ENCODE peak calls at places on chromosomes 7 and 10, in eight cellular contexts. I, Q, V, K, E, H, C and L are unnamed samples.

GRCh38 chr7:148277042-148277660 is 313.4 kb upstream of the C7orf33 start:
- DNase-seq in K (no peak), C (no peak), V (no peak), E (no peak), H (no peak), Q (peak; percentile 50), I (no peak), L (no peak)

GRCh38 chr10:128178319-128178937 is 52.2 kb upstream of the MKI67 start:
- DNase-seq in C (no peak), Q (no peak), V (peak; percentile 16), K (peak; percentile 24), E (no peak), H (no peak), I (peak; percentile 59), L (peak; percentile 51)

GRCh38 chr7:31882187-31882586 is 188.0 kb downstream of the PDE1C start:
- DNase-seq in K (peak; percentile 43), C (no peak), Q (peak; percentile 74), I (no peak), H (no peak), E (peak; percentile 57), V (no peak), L (no peak)

GRCh38 chr7:35605760-35606159 is 89.2 kb downstream of the HERPUD2 start:
- DNase-seq in Q (no peak), I (no peak), C (no peak), E (no peak), V (no peak), K (no peak), H (no peak), L (no peak)

GRCh38 chr10:79361721-79362397 is 14.6 kb downstream of the PPIF start:
- DNase-seq in C (no peak), H (no peak), I (peak; percentile 0), E (no peak), V (no peak), Q (no peak), K (no peak), L (no peak)

GRCh38 chr10:70296406-70296899 is 12.6 kb upstream of the NPFFR1 start:
- DNase-seq in H (no peak), Q (peak; percentile 92), C (peak; percentile 71), I (no peak), E (peak; percentile 93), K (peak; percentile 86), V (no peak), L (peak; percentile 14)

GRCh38 chr7:84455788-84456187 is 261.2 kb upstream of the SEMA3A start:
- DNase-seq in C (no peak), V (no peak), K (no peak), E (no peak), H (no peak), Q (no peak), I (no peak), L (no peak)

GRCh38 chr7:151018421-151019129 is 5.7 kb downstream of the ATG9B start:
- DNase-seq in C (peak; percentile 43), K (no peak), E (no peak), I (no peak), H (peak; percentile 67), Q (no peak), V (no peak), L (no peak)

GRCh38 chr10:77085344-77085743 is 552.3 kb downstream of the KCNMA1 start:
- DNase-seq in H (no peak), K (no peak), E (no peak), V (no peak), C (no peak), Q (no peak), I (no peak), L (no peak)

GRCh38 chr10:43199088-43199683 is 60.9 kb downstream of the CSGALNACT2 start:
- DNase-seq in H (peak; percentile 7), E (no peak), V (no peak), Q (peak; percentile 8), C (peak; percentile 18), I (no peak), K (no peak), L (no peak)

GRCh38 chr10:48406204-48406603 is 99.7 kb downstream of the MAPK8 start:
- DNase-seq in H (no peak), C (no peak), E (no peak), I (no peak), K (peak; percentile 87), V (no peak), Q (no peak), L (no peak)

GRCh38 chr7:6162331-6162620 is 110.1 kb downstream of the CYTH3 start:
- DNase-seq in C (no peak), H (no peak), E (peak; percentile 77), Q (peak; percentile 82), I (no peak), V (no peak), K (no peak), L (no peak)